ENCODE peak calls at places on chromosomes 3 and 15, in eight cellular contexts. One of them, this sample, is unnamed.
A peak's percentile ranks its signal among the peaks of the same experiment; 100 is the strongest.

GRCh38 chr15:78061963-78062427 is 15.5 kb downstream of the TBC1D2B start:
- DNase-seq in thyroid gland: peak; percentile 62
- DNase-seq in HCT116: no peak
- DNase-seq in neuronal stem cell: no peak
- DNase-seq in heart left ventricle: no peak
- DNase-seq in tibial nerve: no peak
- DNase-seq in fibroblast of mammary gland: peak; percentile 62
- DNase-seq in Karpas-422: no peak
- DNase-seq in this sample: no peak

GRCh38 chr3:15317164-15317477 is 15.3 kb downstream of the SH3BP5 start:
- DNase-seq in thyroid gland: peak; percentile 52
- DNase-seq in HCT116: no peak
- DNase-seq in neuronal stem cell: no peak
- DNase-seq in heart left ventricle: peak; percentile 47
- DNase-seq in tibial nerve: no peak
- DNase-seq in fibroblast of mammary gland: peak; percentile 50
- DNase-seq in Karpas-422: no peak
- DNase-seq in this sample: no peak

GRCh38 chr3:8451696-8452095 is 49.9 kb upstream of the LMCD1 start:
- DNase-seq in thyroid gland: no peak
- DNase-seq in HCT116: no peak
- DNase-seq in neuronal stem cell: no peak
- DNase-seq in heart left ventricle: no peak
- DNase-seq in tibial nerve: no peak
- DNase-seq in fibroblast of mammary gland: peak; percentile 85
- DNase-seq in Karpas-422: no peak
- DNase-seq in this sample: no peak

GRCh38 chr15:68383161-68384074 is 48.5 kb downstream of the ITGA11 start:
- DNase-seq in thyroid gland: no peak
- DNase-seq in HCT116: peak; percentile 36
- DNase-seq in neuronal stem cell: peak; percentile 23
- DNase-seq in heart left ventricle: no peak
- DNase-seq in tibial nerve: no peak
- DNase-seq in fibroblast of mammary gland: peak; percentile 63
- DNase-seq in Karpas-422: peak; percentile 89
- DNase-seq in this sample: peak; percentile 65

GRCh38 chr15:86611392-86612040 is 531.8 kb downstream of the AGBL1 start:
- DNase-seq in thyroid gland: no peak
- DNase-seq in HCT116: no peak
- DNase-seq in neuronal stem cell: no peak
- DNase-seq in heart left ventricle: no peak
- DNase-seq in tibial nerve: no peak
- DNase-seq in fibroblast of mammary gland: peak; percentile 4
- DNase-seq in Karpas-422: no peak
- DNase-seq in this sample: peak; percentile 47

GRCh38 chr3:39809995-39810595 is 686 bp downstream of the MYRIP start:
- DNase-seq in thyroid gland: peak; percentile 6
- DNase-seq in HCT116: no peak
- DNase-seq in neuronal stem cell: peak; percentile 11
- DNase-seq in heart left ventricle: no peak
- DNase-seq in tibial nerve: no peak
- DNase-seq in fibroblast of mammary gland: no peak
- DNase-seq in Karpas-422: peak; percentile 76
- DNase-seq in this sample: no peak

GRCh38 chr15:98735895-98736617 is 87.7 kb downstream of the IGF1R start:
- DNase-seq in thyroid gland: no peak
- DNase-seq in HCT116: no peak
- DNase-seq in neuronal stem cell: no peak
- DNase-seq in heart left ventricle: no peak
- DNase-seq in tibial nerve: no peak
- DNase-seq in fibroblast of mammary gland: no peak
- DNase-seq in Karpas-422: no peak
- DNase-seq in this sample: no peak

GRCh38 chr15:67690936-67691335 is 134.4 kb upstream of the SKOR1 start:
- DNase-seq in thyroid gland: no peak
- DNase-seq in HCT116: no peak
- DNase-seq in neuronal stem cell: no peak
- DNase-seq in heart left ventricle: no peak
- DNase-seq in tibial nerve: no peak
- DNase-seq in fibroblast of mammary gland: peak; percentile 64
- DNase-seq in Karpas-422: no peak
- DNase-seq in this sample: peak; percentile 75

GRCh38 chr3:112644453-112644852 is 3.5 kb upstream of the CCDC80 start:
- DNase-seq in thyroid gland: no peak
- DNase-seq in HCT116: no peak
- DNase-seq in neuronal stem cell: no peak
- DNase-seq in heart left ventricle: no peak
- DNase-seq in tibial nerve: no peak
- DNase-seq in fibroblast of mammary gland: no peak
- DNase-seq in Karpas-422: no peak
- DNase-seq in this sample: no peak

GRCh38 chr15:78850926-78851600 is 21.6 kb upstream of the MORF4L1 start:
- DNase-seq in thyroid gland: no peak
- DNase-seq in HCT116: no peak
- DNase-seq in neuronal stem cell: peak; percentile 46
- DNase-seq in heart left ventricle: no peak
- DNase-seq in tibial nerve: no peak
- DNase-seq in fibroblast of mammary gland: no peak
- DNase-seq in Karpas-422: no peak
- DNase-seq in this sample: no peak

GRCh38 chr3:9183811-9184463 is 65.5 kb downstream of the SRGAP3 start:
- DNase-seq in thyroid gland: no peak
- DNase-seq in HCT116: no peak
- DNase-seq in neuronal stem cell: peak; percentile 83
- DNase-seq in heart left ventricle: no peak
- DNase-seq in tibial nerve: no peak
- DNase-seq in fibroblast of mammary gland: no peak
- DNase-seq in Karpas-422: no peak
- DNase-seq in this sample: no peak

GRCh38 chr3:43641306-43642114 is 19.7 kb upstream of the ANO10 start:
- DNase-seq in thyroid gland: no peak
- DNase-seq in HCT116: no peak
- DNase-seq in neuronal stem cell: no peak
- DNase-seq in heart left ventricle: no peak
- DNase-seq in tibial nerve: no peak
- DNase-seq in fibroblast of mammary gland: peak; percentile 34
- DNase-seq in Karpas-422: peak; percentile 16
- DNase-seq in this sample: no peak

DNA sequence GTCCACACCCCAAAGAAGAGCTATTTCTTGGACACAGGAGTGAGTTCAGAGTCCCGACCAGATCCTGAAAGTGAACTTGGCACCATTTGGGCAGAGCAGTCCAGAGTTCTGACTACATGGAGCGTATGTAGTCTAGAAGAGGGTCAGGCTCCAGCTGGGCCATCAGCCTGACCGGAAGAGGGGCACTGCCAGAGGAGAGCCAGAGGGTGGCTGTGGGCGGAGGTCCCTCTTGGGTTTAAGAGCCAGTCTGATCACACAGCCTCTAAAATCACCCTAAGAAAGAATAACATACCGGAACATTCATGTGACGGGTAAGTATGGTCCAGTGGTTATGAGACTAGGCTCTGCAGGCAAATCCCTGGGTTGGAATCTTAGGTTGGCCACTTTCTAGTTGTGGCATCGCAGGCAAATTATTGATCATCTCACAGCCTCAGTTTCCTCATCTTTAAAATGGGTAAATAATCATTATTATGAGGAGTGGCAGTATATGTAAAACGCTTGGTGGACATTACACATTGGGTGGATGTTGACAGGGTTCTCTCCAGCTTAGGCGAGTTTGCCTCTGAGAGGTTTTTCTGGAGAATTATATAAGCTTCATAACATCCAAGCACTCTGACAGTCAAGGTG is 2.1 kb upstream of the RAP2B start:
- DNase-seq in thyroid gland: no peak
- DNase-seq in HCT116: no peak
- DNase-seq in neuronal stem cell: no peak
- DNase-seq in heart left ventricle: no peak
- DNase-seq in tibial nerve: no peak
- DNase-seq in fibroblast of mammary gland: no peak
- DNase-seq in Karpas-422: no peak
- DNase-seq in this sample: no peak
- H3K4me3 ChIP-seq in thyroid gland: peak overlapping the region; percentile 89
- H3K4me3 ChIP-seq in HCT116: peak overlapping the region; percentile 79
- H3K4me3 ChIP-seq in neuronal stem cell: peak overlapping the region; percentile 95
- H3K4me3 ChIP-seq in heart left ventricle: peak overlapping the region; percentile 90
- H3K4me3 ChIP-seq in tibial nerve: peak overlapping the region; percentile 87
- H3K4me3 ChIP-seq in fibroblast of mammary gland: peak overlapping the region; percentile 95
- H3K4me3 ChIP-seq in Karpas-422: peak overlapping the region; percentile 73
- H3K4me3 ChIP-seq in this sample: peak overlapping the region; percentile 88

GRCh38 chr3:169813757-169814517 is 1.2 kb upstream of the LRRC34 start:
- DNase-seq in thyroid gland: peak; percentile 36
- DNase-seq in HCT116: no peak
- DNase-seq in neuronal stem cell: no peak
- DNase-seq in heart left ventricle: no peak
- DNase-seq in tibial nerve: no peak
- DNase-seq in fibroblast of mammary gland: peak; percentile 12
- DNase-seq in Karpas-422: peak; percentile 95
- DNase-seq in this sample: peak; percentile 89
- H3K4me3 ChIP-seq in thyroid gland: no peak overlapping the region
- H3K4me3 ChIP-seq in HCT116: no peak overlapping the region
- H3K4me3 ChIP-seq in neuronal stem cell: no peak overlapping the region
- H3K4me3 ChIP-seq in heart left ventricle: peak overlapping the region; percentile 72
- H3K4me3 ChIP-seq in tibial nerve: peak overlapping the region; percentile 26
- H3K4me3 ChIP-seq in fibroblast of mammary gland: peak overlapping the region; percentile 19
- H3K4me3 ChIP-seq in Karpas-422: peak overlapping the region; percentile 81
- H3K4me3 ChIP-seq in this sample: peak overlapping the region; percentile 86

GRCh38 chr3:36677331-36678007 is 86.9 kb downstream of the DCLK3 start:
- DNase-seq in thyroid gland: no peak
- DNase-seq in HCT116: peak; percentile 29
- DNase-seq in neuronal stem cell: no peak
- DNase-seq in heart left ventricle: no peak
- DNase-seq in tibial nerve: no peak
- DNase-seq in fibroblast of mammary gland: peak; percentile 92
- DNase-seq in Karpas-422: peak; percentile 42
- DNase-seq in this sample: no peak

GRCh38 chr3:36674816-36675215 is 89.5 kb downstream of the DCLK3 start:
- DNase-seq in thyroid gland: no peak
- DNase-seq in HCT116: no peak
- DNase-seq in neuronal stem cell: no peak
- DNase-seq in heart left ventricle: no peak
- DNase-seq in tibial nerve: no peak
- DNase-seq in fibroblast of mammary gland: no peak
- DNase-seq in Karpas-422: no peak
- DNase-seq in this sample: no peak

GRCh38 chr3:36678216-36679013 is 85.9 kb downstream of the DCLK3 start:
- DNase-seq in thyroid gland: no peak
- DNase-seq in HCT116: no peak
- DNase-seq in neuronal stem cell: no peak
- DNase-seq in heart left ventricle: no peak
- DNase-seq in tibial nerve: no peak
- DNase-seq in fibroblast of mammary gland: peak; percentile 65
- DNase-seq in Karpas-422: peak; percentile 42
- DNase-seq in this sample: no peak

GRCh38 chr3:36681867-36682266 is 82.5 kb downstream of the DCLK3 start:
- DNase-seq in thyroid gland: no peak
- DNase-seq in HCT116: no peak
- DNase-seq in neuronal stem cell: no peak
- DNase-seq in heart left ventricle: no peak
- DNase-seq in tibial nerve: no peak
- DNase-seq in fibroblast of mammary gland: no peak
- DNase-seq in Karpas-422: peak; percentile 48
- DNase-seq in this sample: no peak

DNA sequence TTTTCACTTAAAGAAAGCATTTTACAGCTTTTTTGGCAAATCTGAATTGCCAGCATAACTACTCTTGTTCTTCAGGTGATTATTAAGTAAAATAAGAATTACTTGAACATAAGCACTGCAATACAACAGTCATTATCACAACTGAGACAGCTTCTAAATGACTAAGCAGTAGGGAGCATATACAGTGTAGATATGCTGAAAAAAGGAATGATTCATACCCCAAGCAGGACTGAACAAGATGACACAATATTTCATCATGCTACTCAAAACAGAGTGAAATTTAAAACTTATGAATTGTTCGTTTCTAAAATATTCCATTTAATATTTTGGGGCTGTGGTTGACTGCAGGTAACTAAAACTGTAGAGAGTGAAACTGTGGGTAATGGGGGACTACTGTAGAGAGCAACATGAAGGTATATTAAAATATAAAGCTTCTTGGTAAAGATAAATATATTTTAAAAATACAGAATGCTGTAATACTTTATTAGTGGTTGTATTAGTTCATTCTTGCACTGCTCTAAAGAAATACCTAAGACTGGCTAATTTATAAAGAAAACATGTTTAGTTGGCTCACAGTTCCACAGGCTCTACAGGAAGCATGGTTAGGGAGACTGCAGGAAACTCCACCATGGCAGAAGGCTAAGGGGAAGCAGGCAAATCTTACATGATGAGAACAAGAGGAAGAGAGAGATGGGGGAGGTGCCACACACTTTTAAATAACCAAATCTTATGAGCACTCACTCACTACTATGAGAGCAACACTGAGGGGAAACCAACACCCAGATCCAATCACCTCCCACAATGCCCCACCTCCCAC is 84.8 kb downstream of the DCLK3 start:
- DNase-seq in thyroid gland: no peak
- DNase-seq in HCT116: peak; percentile 34
- DNase-seq in neuronal stem cell: no peak
- DNase-seq in heart left ventricle: no peak
- DNase-seq in tibial nerve: no peak
- DNase-seq in fibroblast of mammary gland: peak; percentile 91
- DNase-seq in Karpas-422: peak; percentile 35
- DNase-seq in this sample: no peak
- H3K4me3 ChIP-seq in thyroid gland: no peak overlapping the region
- H3K4me3 ChIP-seq in HCT116: no peak overlapping the region
- H3K4me3 ChIP-seq in neuronal stem cell: no peak overlapping the region
- H3K4me3 ChIP-seq in heart left ventricle: no peak overlapping the region
- H3K4me3 ChIP-seq in tibial nerve: no peak overlapping the region
- H3K4me3 ChIP-seq in fibroblast of mammary gland: no peak overlapping the region
- H3K4me3 ChIP-seq in Karpas-422: no peak overlapping the region
- H3K4me3 ChIP-seq in this sample: no peak overlapping the region

GRCh38 chr15:40054746-40055575 is 16.0 kb upstream of the SRP14 start:
- DNase-seq in thyroid gland: peak; percentile 71
- DNase-seq in HCT116: no peak
- DNase-seq in neuronal stem cell: no peak
- DNase-seq in heart left ventricle: no peak
- DNase-seq in tibial nerve: no peak
- DNase-seq in fibroblast of mammary gland: peak; percentile 30
- DNase-seq in Karpas-422: no peak
- DNase-seq in this sample: peak; percentile 89

GRCh38 chr15:40055576-40056293 is 16.8 kb upstream of the SRP14 start:
- DNase-seq in thyroid gland: peak; percentile 77
- DNase-seq in HCT116: no peak
- DNase-seq in neuronal stem cell: no peak
- DNase-seq in heart left ventricle: peak; percentile 73
- DNase-seq in tibial nerve: no peak
- DNase-seq in fibroblast of mammary gland: no peak
- DNase-seq in Karpas-422: no peak
- DNase-seq in this sample: peak; percentile 72

GRCh38 chr15:40052604-40053003 is 13.6 kb upstream of the SRP14 start:
- DNase-seq in thyroid gland: no peak
- DNase-seq in HCT116: no peak
- DNase-seq in neuronal stem cell: no peak
- DNase-seq in heart left ventricle: no peak
- DNase-seq in tibial nerve: no peak
- DNase-seq in fibroblast of mammary gland: no peak
- DNase-seq in Karpas-422: no peak
- DNase-seq in this sample: no peak

GRCh38 chr15:40053234-40054055 is 14.5 kb upstream of the SRP14 start:
- DNase-seq in thyroid gland: no peak
- DNase-seq in HCT116: no peak
- DNase-seq in neuronal stem cell: no peak
- DNase-seq in heart left ventricle: no peak
- DNase-seq in tibial nerve: no peak
- DNase-seq in fibroblast of mammary gland: no peak
- DNase-seq in Karpas-422: no peak
- DNase-seq in this sample: no peak

GRCh38 chr15:40054056-40054745 is 15.2 kb upstream of the SRP14 start:
- DNase-seq in thyroid gland: no peak
- DNase-seq in HCT116: no peak
- DNase-seq in neuronal stem cell: no peak
- DNase-seq in heart left ventricle: no peak
- DNase-seq in tibial nerve: no peak
- DNase-seq in fibroblast of mammary gland: no peak
- DNase-seq in Karpas-422: no peak
- DNase-seq in this sample: peak; percentile 78
- H3K4me3 ChIP-seq in thyroid gland: no peak overlapping the region
- H3K4me3 ChIP-seq in HCT116: no peak overlapping the region
- H3K4me3 ChIP-seq in neuronal stem cell: no peak overlapping the region
- H3K4me3 ChIP-seq in heart left ventricle: no peak overlapping the region
- H3K4me3 ChIP-seq in tibial nerve: no peak overlapping the region
- H3K4me3 ChIP-seq in fibroblast of mammary gland: no peak overlapping the region
- H3K4me3 ChIP-seq in Karpas-422: no peak overlapping the region
- H3K4me3 ChIP-seq in this sample: peak overlapping the region; percentile 40

This sample was measured in Jurkat, Clone E6-1.